ENCODE peak calls at places on chromosomes 5 and 9, in eight cellular contexts. L, W, E, F, O, N, K and V are unnamed samples.
A peak's percentile ranks its signal among the peaks of the same experiment; 100 is the strongest.

GRCh38 chr5:172479034-172479783 is 24.9 kb upstream of the SH3PXD2B start:
- DNase-seq in L (peak; percentile 88), W (peak; percentile 81), E (peak; percentile 62), F (peak; percentile 41), O (peak; percentile 89), N (peak; percentile 89), K (peak; percentile 73), V (peak; percentile 53)

GRCh38 chr5:53480474-53481353 is at the start of gene FST:
- DNase-seq in L (no peak), W (no peak), E (no peak), F (no peak), O (no peak), N (peak; percentile 34), K (peak; percentile 58), V (no peak)

GRCh38 chr5:56145106-56145505 is 88.0 kb downstream of the ANKRD55 start:
- DNase-seq in L (no peak), W (no peak), E (no peak), F (no peak), O (no peak), N (no peak), K (no peak), V (peak; percentile 58)

GRCh38 chr9:119441338-119441737 is 72.1 kb upstream of the BRINP1 start:
- DNase-seq in L (no peak), W (no peak), E (no peak), F (no peak), O (no peak), N (no peak), K (no peak), V (no peak)

GRCh38 chr5:110817437-110817836 is 78.6 kb downstream of the SLC25A46 start:
- DNase-seq in L (no peak), W (no peak), E (no peak), F (no peak), O (no peak), N (no peak), K (no peak), V (no peak)

GRCh38 chr5:19555876-19556275 is 432.1 kb downstream of the CDH18 start:
- DNase-seq in L (no peak), W (peak; percentile 42), E (no peak), F (no peak), O (no peak), N (no peak), K (no peak), V (no peak)

GRCh38 chr5:147427784-147428401 is 82.0 kb downstream of the DPYSL3 start:
- DNase-seq in L (no peak), W (no peak), E (no peak), F (no peak), O (no peak), N (no peak), K (no peak), V (no peak)

GRCh38 chr5:116664988-116665387 is 90.4 kb upstream of the SEMA6A start:
- DNase-seq in L (no peak), W (no peak), E (no peak), F (no peak), O (no peak), N (no peak), K (no peak), V (no peak)

GRCh38 chr5:76086060-76086459 is 2.9 kb downstream of the SV2C start:
- DNase-seq in L (no peak), W (no peak), E (no peak), F (no peak), O (no peak), N (no peak), K (no peak), V (no peak)